ENCODE peak calls at places on chromosomes 6 and 20, in eight cellular contexts. M, L, D, O, Z, E, Q and F are unnamed samples.

GRCh38 chr20:51541189-51542032 is 1.1 kb downstream of the NFATC2 start:
- DNase-seq in Z (peak; percentile 67), O (peak; percentile 78), L (peak; percentile 94), D (no peak), E (no peak), Q (peak; percentile 89), M (peak; percentile 80), F (no peak)

GRCh38 chr6:97632392-97632791 is 349.4 kb upstream of the MMS22L start:
- DNase-seq in L (no peak), M (no peak), O (no peak), E (no peak), D (no peak), Z (no peak), Q (no peak), F (no peak)

GRCh38 chr6:152401978-152402377 is 235.2 kb downstream of the SYNE1 start:
- DNase-seq in Q (no peak), D (no peak), O (no peak), L (no peak), M (no peak), Z (no peak), E (no peak), F (no peak)

GRCh38 chr20:3800878-3801260 is 4.8 kb downstream of the CDC25B start:
- DNase-seq in O (no peak), L (no peak), E (peak; percentile 60), Z (no peak), D (no peak), Q (peak; percentile 75), M (no peak), F (no peak)

GRCh38 chr6:135012764-135013163 is 41.9 kb downstream of the HBS1L start:
- DNase-seq in L (no peak), M (no peak), Z (no peak), E (no peak), O (no peak), D (no peak), Q (no peak), F (no peak)

GRCh38 chr6:88492824-88493223 is 326.7 kb upstream of the CNR1 start:
- DNase-seq in Q (no peak), E (no peak), D (no peak), L (no peak), O (no peak), M (no peak), Z (peak; percentile 25), F (no peak)

GRCh38 chr6:128990349-128990748 is 107.4 kb downstream of the LAMA2 start:
- DNase-seq in E (no peak), M (no peak), D (no peak), O (no peak), L (no peak), Q (no peak), Z (no peak), F (no peak)

GRCh38 chr6:132405143-132405915 is 4.1 kb upstream of the MOXD1 start:
- DNase-seq in E (no peak), O (no peak), Z (no peak), Q (no peak), M (no peak), L (no peak), D (peak; percentile 61), F (no peak)

GRCh38 chr20:22794200-22794599 is 209.8 kb upstream of the FOXA2 start:
- DNase-seq in L (no peak), E (no peak), O (no peak), Q (no peak), M (no peak), Z (no peak), D (no peak), F (no peak)

GRCh38 chr6:110284877-110285276 is 73.3 kb downstream of the METTL24 start:
- DNase-seq in Z (no peak), L (no peak), E (no peak), M (no peak), Q (no peak), O (no peak), D (no peak), F (no peak)

GRCh38 chr20:24256307-24256706 is 213.1 kb upstream of the SYNDIG1 start:
- DNase-seq in M (no peak), E (peak; percentile 30), D (no peak), Q (no peak), Z (no peak), O (no peak), L (peak; percentile 91), F (no peak)

GRCh38 chr20:16970751-16971150 is 222.6 kb downstream of the OTOR start:
- DNase-seq in O (no peak), Z (no peak), M (no peak), L (no peak), Q (no peak), D (no peak), E (no peak), F (no peak)

GRCh38 chr20:50194831-50195523 is 4.3 kb downstream of the CEBPB start:
- DNase-seq in Q (no peak), L (no peak), D (no peak), E (no peak), Z (no peak), O (no peak), M (no peak), F (no peak)
- TF ChIP-seq POLR2A in Q (no peak), L (no peak), D (no peak), E (no peak), Z (peak; percentile 23), O (no peak), M (no peak), F (no peak)

DNA sequence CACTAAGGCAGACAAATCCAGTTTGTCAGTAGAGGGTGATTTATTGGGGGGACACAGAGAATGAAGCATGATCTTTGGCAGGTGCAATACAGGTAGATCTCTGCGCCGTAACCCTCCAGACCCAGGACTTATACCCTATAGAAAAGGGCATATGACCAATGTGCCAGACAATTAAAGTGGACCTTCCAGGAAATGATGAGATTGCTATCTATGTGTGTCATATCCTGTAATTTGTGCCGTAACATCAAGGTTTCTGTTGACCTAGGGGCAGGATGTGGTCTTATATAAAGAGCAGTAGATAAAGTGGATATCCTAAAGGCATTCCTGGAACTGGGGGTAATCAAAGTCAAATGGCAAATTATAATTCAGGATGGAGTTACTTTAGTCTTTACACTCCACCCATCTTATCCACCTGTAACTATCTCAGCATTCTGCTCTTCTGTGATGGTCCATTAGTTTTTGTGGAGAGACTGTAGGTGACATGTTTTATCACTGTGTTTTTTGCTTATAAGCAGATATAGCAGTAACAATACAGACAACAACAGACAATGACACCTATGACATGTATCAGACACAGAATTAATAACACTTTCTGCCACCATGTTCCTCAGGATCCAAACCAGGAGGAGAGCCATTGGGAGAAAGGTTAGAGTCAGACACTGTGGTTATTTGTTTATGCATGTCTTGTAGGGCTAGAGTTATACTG is 43.1 kb upstream of the ZNF337 start:
- DNase-seq in E (no peak), Q (no peak), O (no peak), L (no peak), Z (no peak), M (no peak), D (no peak), F (no peak)
- TF ChIP-seq POLR2AphosphoS5 in E (no peak), Q (no peak), O (no peak), L (no peak), Z (no peak), M (no peak), D (no peak), F (no peak)

GRCh38 chr6:53344993-53345392 is 3.8 kb downstream of the ELOVL5 start:
- DNase-seq in M (no peak), Q (no peak), E (no peak), O (no peak), Z (no peak), L (no peak), D (no peak), F (no peak)

GRCh38 chr6:53349209-53349693 is 501 bp upstream of the ELOVL5 start:
- DNase-seq in O (no peak), Q (no peak), E (no peak), D (no peak), M (no peak), L (no peak), Z (no peak), F (no peak)

GRCh38 chr6:53347250-53347920 is 1.4 kb downstream of the ELOVL5 start:
- DNase-seq in O (no peak), L (no peak), Q (no peak), D (no peak), Z (no peak), M (no peak), E (no peak), F (no peak)

GRCh38 chr6:53347921-53348435 is 772 bp downstream of the ELOVL5 start:
- DNase-seq in L (peak; percentile 93), D (no peak), E (peak; percentile 94), Q (peak; percentile 92), Z (peak; percentile 56), O (peak; percentile 56), M (peak; percentile 36), F (no peak)

DNA sequence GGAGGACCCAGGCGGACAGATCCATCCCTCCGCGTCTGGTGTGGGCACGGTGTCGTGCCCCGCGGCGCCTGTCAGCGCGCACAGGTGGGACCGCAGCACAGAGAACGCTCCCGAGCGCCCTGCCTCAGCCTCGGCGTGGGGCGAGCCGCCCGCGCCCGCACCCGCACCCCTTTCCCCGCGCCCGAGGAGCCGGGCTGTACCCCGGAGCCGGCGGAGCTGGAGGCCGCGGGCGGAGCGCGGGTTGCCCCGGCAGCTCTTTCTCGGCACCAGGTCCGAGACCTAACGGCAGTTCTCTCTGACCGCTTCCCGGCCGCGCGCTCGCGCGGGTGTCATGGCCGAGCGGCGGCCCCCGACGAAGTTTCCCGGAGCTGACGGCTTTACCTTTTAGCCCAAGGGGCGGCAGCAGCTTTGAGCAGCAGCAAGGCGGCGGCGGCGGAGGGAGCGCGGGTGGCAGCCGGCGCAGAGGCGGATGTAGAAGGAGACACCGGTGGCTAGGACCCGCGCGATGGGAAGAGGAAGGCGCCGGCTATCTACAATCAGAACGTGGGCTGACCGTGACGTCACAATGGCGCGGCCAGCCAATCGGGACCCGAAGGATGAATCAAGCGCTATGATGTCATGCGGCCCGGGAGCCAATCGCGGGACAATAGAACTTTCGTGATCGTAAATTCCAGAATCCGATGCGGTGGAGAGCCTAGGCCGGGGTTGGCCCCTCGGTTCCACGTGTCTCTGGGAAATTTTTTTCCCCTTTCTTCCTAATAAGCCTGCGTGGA is at the start of gene ELOVL5:
- DNase-seq in D (peak; percentile 73), M (peak; percentile 89), L (peak; percentile 100), E (peak; percentile 99), O (peak; percentile 98), Q (peak; percentile 98), Z (peak; percentile 97), F (peak; percentile 63)
- TF ChIP-seq POLR2A in D (peak; percentile 81), M (no peak), L (peak; percentile 64), E (peak; percentile 84), O (peak; percentile 52), Q (peak; percentile 90), Z (peak; percentile 88), F (peak; percentile 49)

DNA sequence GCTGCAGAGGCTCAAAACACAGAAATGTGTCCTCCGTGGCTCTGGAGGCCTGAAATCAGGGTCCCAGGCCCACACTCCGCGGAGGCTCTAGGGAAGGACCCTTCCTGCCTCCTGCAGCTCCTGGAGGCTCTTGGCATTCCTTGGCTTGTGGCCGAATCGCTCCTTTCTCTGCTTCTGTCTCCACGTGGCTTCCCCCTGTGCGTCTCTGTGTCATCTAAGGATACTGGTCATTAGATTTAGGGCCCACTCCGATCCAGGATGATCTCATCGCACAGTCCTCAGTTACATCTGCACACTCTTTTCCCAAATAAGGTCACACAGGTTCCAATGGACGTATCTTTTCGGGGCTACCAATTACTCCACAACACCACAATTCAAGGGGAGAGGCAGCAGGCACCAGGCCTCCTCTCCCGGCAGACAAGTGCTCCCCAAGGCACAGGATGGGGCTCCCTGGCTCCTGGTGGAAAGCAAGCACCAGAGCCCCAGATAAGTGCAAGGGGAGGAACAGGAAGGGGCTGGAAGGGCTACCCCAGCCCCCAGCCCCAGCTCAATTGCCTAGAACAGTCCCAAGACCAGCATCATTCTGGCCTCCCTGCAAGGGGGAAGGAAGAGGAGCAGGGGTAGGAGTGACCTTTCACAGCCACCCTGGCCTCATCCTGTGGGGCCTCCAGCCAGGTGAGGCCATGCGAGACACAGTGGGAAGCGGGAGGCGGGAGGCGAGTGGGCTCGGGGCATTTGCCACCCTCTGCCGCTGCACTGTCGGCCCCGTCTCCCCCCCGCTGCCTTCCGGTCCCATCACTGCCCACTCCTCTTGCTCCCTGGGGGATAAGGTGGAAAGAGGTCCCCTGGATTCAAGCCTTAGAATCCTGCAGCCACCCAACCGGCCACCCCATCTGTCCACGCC is 16.3 kb downstream of the NTSR1 start:
- DNase-seq in D (no peak), O (no peak), M (no peak), Z (no peak), L (no peak), Q (no peak), E (peak; percentile 65), F (no peak)
- TF ChIP-seq POLR2AphosphoS5 in D (no peak), O (no peak), M (no peak), Z (no peak), L (no peak), Q (no peak), E (no peak), F (no peak)